ENCODE peak calls at places on chromosomes 16 and 17, in seven cellular contexts. N, P, K, O, V, G and X are unnamed samples.

GRCh38 chr16:75092777-75093176 is 23.8 kb downstream of the LDHD start:
- DNase-seq in O (no peak), K (no peak), V (no peak), N (no peak), P (no peak), G (no peak), X (no peak)

GRCh38 chr17:75910699-75911098 is 6.0 kb upstream of the MRPL38 start:
- DNase-seq in O (no peak), G (no peak), N (no peak), P (no peak), V (no peak), K (no peak), X (no peak)

GRCh38 chr17:61543786-61544415 is 47.1 kb downstream of the NACA2 start:
- DNase-seq in N (no peak), G (no peak), P (no peak), O (no peak), V (no peak), K (no peak), X (no peak)

GRCh38 chr17:43701318-43701743 is 39.6 kb upstream of the MEOX1 start:
- DNase-seq in P (peak; percentile 41), N (no peak), G (peak; percentile 84), K (peak; percentile 56), O (peak; percentile 70), V (no peak), X (no peak)

GRCh38 chr16:19980866-19981265 is 92.8 kb downstream of the GPR139 start:
- DNase-seq in N (no peak), P (no peak), O (peak; percentile 38), V (no peak), K (peak; percentile 23), G (no peak), X (no peak)

GRCh38 chr17:61400786-61401279 is 1.2 kb downstream of the TBX2 start:
- DNase-seq in G (no peak), O (no peak), P (no peak), N (peak; percentile 49), K (no peak), V (no peak), X (no peak)

GRCh38 chr17:27499451-27500265 is 43.4 kb downstream of the KSR1 start:
- DNase-seq in N (no peak), V (no peak), K (no peak), O (no peak), G (no peak), P (no peak), X (no peak)

GRCh38 chr17:48603959-48604769 is 622 bp downstream of the HOXB6 start:
- DNase-seq in P (peak; percentile 62), K (no peak), G (peak; percentile 45), V (peak; percentile 80), O (no peak), N (no peak), X (no peak)

GRCh38 chr17:17364338-17364667 is 61.1 kb downstream of the NT5M start:
- DNase-seq in G (no peak), N (no peak), O (no peak), P (no peak), K (no peak), V (peak; percentile 61), X (no peak)

GRCh38 chr16:67704110-67704509 is 15.0 kb downstream of the GFOD2 start:
- DNase-seq in N (no peak), O (no peak), G (no peak), K (no peak), V (no peak), P (no peak), X (no peak)

DNA sequence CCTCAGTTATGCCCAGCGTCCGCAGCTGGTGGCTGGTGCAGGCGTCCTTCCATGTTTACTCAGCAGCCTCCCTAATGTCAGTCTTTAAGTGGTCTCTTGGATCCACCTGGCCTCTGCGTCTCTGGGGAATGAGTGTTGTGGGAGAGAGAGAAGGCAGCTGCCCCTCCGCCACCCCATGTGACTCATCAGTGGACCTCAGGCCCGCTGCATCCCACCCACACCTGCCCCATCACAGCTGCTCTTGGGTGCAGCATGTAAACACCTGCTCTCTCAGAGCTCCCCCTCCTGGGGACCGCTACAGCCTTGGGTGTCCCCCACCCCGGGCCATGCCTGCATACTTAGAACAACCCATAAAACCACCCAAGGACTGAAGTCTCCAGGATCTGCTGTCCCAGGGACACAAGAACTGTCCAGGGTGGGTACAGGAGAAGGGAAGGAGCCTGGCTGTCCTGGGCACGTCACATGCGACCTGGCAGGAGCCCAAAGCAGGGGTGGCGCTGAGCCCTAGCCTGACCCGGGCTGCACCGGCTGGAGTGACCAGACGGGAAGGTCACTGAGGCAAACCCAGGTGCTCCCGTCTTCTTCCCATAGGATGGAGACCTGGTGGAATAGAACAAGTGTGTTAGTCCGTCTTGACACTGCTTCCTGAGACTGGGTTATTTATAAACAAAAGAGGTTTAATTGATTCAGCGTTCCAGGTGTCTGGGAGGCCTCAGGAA is 4.2 kb downstream of the C16orf90 start:
- DNase-seq in V (no peak), P (no peak), K (peak; percentile 56), N (no peak), G (no peak), O (no peak), X (no peak)
- TF ChIP-seq CTCF in V (no peak), P (no peak), K (peak; percentile 36), N (no peak), G (no peak), O (no peak), X (no peak)

GRCh38 chr16:21683184-21683583 is 19.4 kb downstream of the OTOA start:
- DNase-seq in G (no peak), K (no peak), V (no peak), N (no peak), O (no peak), P (no peak), X (no peak)

GRCh38 chr16:21685034-21685455 is 21.3 kb downstream of the OTOA start:
- DNase-seq in O (no peak), P (no peak), N (no peak), G (no peak), V (no peak), K (no peak), X (peak; percentile 42)

GRCh38 chr16:21689107-21689506 is 25.3 kb downstream of the OTOA start:
- DNase-seq in O (no peak), K (no peak), P (no peak), V (no peak), G (no peak), N (no peak), X (no peak)

GRCh38 chr16:21684199-21684598 is 20.4 kb downstream of the OTOA start:
- DNase-seq in V (no peak), K (no peak), O (peak; percentile 26), G (no peak), P (no peak), N (no peak), X (no peak)
- TF ChIP-seq CTCF in V (no peak), K (peak; percentile 50), O (peak; percentile 53), G (peak; percentile 33), P (peak; percentile 11), N (peak; percentile 45), X (peak; percentile 43)

GRCh38 chr17:45749831-45750335 is 34.2 kb upstream of the CRHR1 start:
- DNase-seq in P (no peak), V (no peak), N (no peak), G (no peak), O (no peak), K (no peak), X (no peak)

GRCh38 chr17:45748911-45749310 is 35.2 kb upstream of the CRHR1 start:
- DNase-seq in N (no peak), V (no peak), K (no peak), P (no peak), O (no peak), G (no peak), X (no peak)

GRCh38 chr17:45752246-45752645 is 31.9 kb upstream of the CRHR1 start:
- DNase-seq in G (peak; percentile 22), K (no peak), O (no peak), V (no peak), P (no peak), N (no peak), X (no peak)

GRCh38 chr17:45751466-45751865 is 32.7 kb upstream of the CRHR1 start:
- DNase-seq in O (no peak), N (no peak), K (no peak), G (no peak), P (no peak), V (no peak), X (no peak)

GRCh38 chr17:45750779-45751440 is 33.2 kb upstream of the CRHR1 start:
- DNase-seq in G (peak; percentile 40), P (no peak), K (no peak), N (no peak), V (no peak), O (no peak), X (no peak)
- TF ChIP-seq CTCF in G (no peak), P (no peak), K (no peak), N (no peak), V (no peak), O (no peak), X (no peak)

GRCh38 chr17:21214015-21214776 is at the start of gene TMEM11:
- DNase-seq in P (peak; percentile 97), K (peak; percentile 99), G (peak; percentile 99), V (peak; percentile 97), O (peak; percentile 98), N (peak; percentile 93), X (peak; percentile 91)

GRCh38 chr17:21213005-21213404 is 956 bp downstream of the TMEM11 start:
- DNase-seq in P (no peak), O (no peak), V (no peak), K (no peak), N (no peak), G (no peak), X (no peak)

GRCh38 chr17:21213491-21214014 is 408 bp downstream of the TMEM11 start:
- DNase-seq in O (peak; percentile 37), V (peak; percentile 68), K (no peak), P (peak; percentile 57), G (peak; percentile 93), N (no peak), X (peak; percentile 55)

GRCh38 chr17:21215935-21216334 is 2.0 kb upstream of the TMEM11 start:
- DNase-seq in K (no peak), V (no peak), N (peak; percentile 51), G (no peak), P (no peak), O (no peak), X (no peak)

GRCh38 chr17:21214777-21215541 is 998 bp upstream of the TMEM11 start:
- DNase-seq in V (no peak), G (peak; percentile 84), N (peak; percentile 40), K (peak; percentile 53), P (no peak), O (peak; percentile 16), X (no peak)
- TF ChIP-seq CTCF in V (no peak), G (no peak), N (no peak), K (no peak), P (no peak), O (no peak), X (no peak)

GRCh38 chr17:45316271-45317112 is at the start of gene MAP3K14:
- DNase-seq in G (peak; percentile 97), V (peak; percentile 88), K (no peak), N (peak; percentile 66), P (peak; percentile 82), O (peak; percentile 84), X (peak; percentile 69)
- TF ChIP-seq CTCF in G (peak; percentile 23), V (peak; percentile 17), K (peak; percentile 18), N (no peak), P (no peak), O (peak; percentile 8), X (peak; percentile 29)

GRCh38 chr17:31533546-31534155 is 142.2 kb downstream of the RAB11FIP4 start:
- DNase-seq in N (peak; percentile 78), K (peak; percentile 39), V (no peak), O (no peak), G (peak; percentile 80), P (no peak), X (no peak)
- TF ChIP-seq CTCF in N (peak; percentile 10), K (peak; percentile 54), V (peak; percentile 49), O (peak; percentile 22), G (peak; percentile 58), P (peak; percentile 18), X (peak; percentile 16)